ENCODE peak calls at places on chromosomes 11 and 22, in eight cellular contexts. T is prostate gland, P is H9, V is colonic mucosa, E is GM23248, L is lower lobe of right lung, O is DND-41, N is PC-3. S is an unnamed sample.

GRCh38 chr11:6755303-6755952 is 16.3 kb downstream of the OR2AG2 start:
- DNase-seq in T (no peak), L (no peak), V (peak; percentile 43), P (peak; percentile 41), E (peak; percentile 52), O (peak; percentile 53), N (peak; percentile 60), S (no peak)

GRCh38 chr11:58574851-58575250 is 805 bp downstream of the LPXN start:
- DNase-seq in P (no peak), V (no peak), N (peak; percentile 64), T (no peak), O (no peak), L (no peak), E (peak; percentile 88), S (no peak)

GRCh38 chr11:128878455-128878854 is 11.4 kb upstream of the KCNJ1 start:
- DNase-seq in E (no peak), P (no peak), L (no peak), T (no peak), V (no peak), O (no peak), N (no peak), S (no peak)

GRCh38 chr22:41146573-41146972 is 54.2 kb downstream of the EP300 start:
- DNase-seq in V (no peak), O (no peak), E (peak; percentile 10), P (no peak), T (no peak), N (no peak), L (no peak), S (no peak)

GRCh38 chr11:73323464-73323863 is 15.4 kb downstream of the ARHGEF17 start:
- DNase-seq in V (peak; percentile 59), O (no peak), N (no peak), L (peak; percentile 66), E (peak; percentile 87), P (peak; percentile 84), T (no peak), S (no peak)

GRCh38 chr11:70343631-70344030 is 54.7 kb upstream of the CTTN start:
- DNase-seq in E (no peak), N (no peak), P (no peak), O (no peak), V (no peak), T (no peak), L (no peak), S (no peak)

GRCh38 chr22:24938741-24939341 is 7.7 kb downstream of the LHFPL7 start:
- DNase-seq in E (peak; percentile 71), L (no peak), O (peak; percentile 31), N (peak; percentile 72), V (peak; percentile 48), T (peak; percentile 39), P (peak; percentile 55), S (no peak)

GRCh38 chr11:9001736-9002135 is 2.1 kb downstream of the NRIP3 start:
- DNase-seq in E (peak; percentile 96), P (no peak), T (no peak), L (no peak), V (no peak), N (peak; percentile 73), O (no peak), S (no peak)

GRCh38 chr11:79081441-79082124 is 359.2 kb downstream of the TENM4 start:
- DNase-seq in N (no peak), P (no peak), V (no peak), T (no peak), O (no peak), E (peak; percentile 8), L (no peak), S (no peak)

DNA sequence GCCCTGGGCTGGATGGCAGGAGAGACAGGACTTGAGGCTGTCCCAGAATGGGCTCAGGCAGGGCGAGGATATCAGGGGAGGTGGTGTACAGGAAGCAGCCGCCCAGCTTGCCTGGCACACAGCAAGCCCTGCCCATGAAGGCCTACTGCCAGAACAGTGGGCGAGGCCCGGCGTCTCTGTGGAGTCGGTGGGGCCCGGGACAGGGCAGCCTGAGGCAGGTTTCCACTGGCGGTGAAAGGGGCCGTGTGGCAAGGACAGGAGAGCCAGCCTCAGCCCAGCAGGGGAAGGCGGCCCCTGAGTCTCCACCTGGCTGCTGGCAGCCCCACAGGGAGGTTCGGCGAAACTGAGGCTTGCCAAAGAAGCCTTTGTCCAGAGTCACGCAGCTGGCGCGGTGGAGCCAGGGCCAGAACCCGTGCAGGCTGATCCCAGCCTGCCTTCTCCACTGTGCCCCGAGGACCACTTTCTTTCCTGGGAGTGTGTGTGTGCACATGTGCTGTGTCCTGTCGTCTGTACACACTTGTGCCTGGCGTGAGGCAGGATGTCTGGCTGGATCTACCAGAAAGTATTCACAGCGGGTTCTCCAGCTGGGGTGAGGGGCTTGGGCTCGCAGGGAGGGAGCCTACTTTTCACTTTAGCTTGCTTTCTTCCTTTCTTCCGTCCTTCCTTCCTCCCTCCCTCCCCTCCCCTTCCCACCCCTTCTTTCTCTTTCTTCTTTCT is 1.2 kb downstream of the TSPO start:
- DNase-seq in N (peak; percentile 68), V (peak; percentile 88), T (peak; percentile 80), O (peak; percentile 52), P (no peak), L (peak; percentile 91), E (peak; percentile 91), S (peak; percentile 47)
- H3K4me1 ChIP-seq in N (peaks cover 13% of the 10 kb centered on the region), V (peaks cover 5% of the 10 kb centered on the region), T (peaks cover 10% of the 10 kb centered on the region), O (peaks cover 19% of the 10 kb centered on the region), P (no peaks in the 10 kb centered on the region), L (peaks cover 47% of the 10 kb centered on the region), E (peaks cover 15% of the 10 kb centered on the region), S (peaks cover 16% of the 10 kb centered on the region)

GRCh38 chr11:19200410-19201201 is 1.2 kb downstream of the CSRP3 start:
- DNase-seq in T (no peak), P (no peak), O (no peak), N (peak; percentile 89), V (peak; percentile 37), E (peak; percentile 77), L (no peak), S (no peak)
- H3K27ac ChIP-seq in T (no peak overlapping the region), P (no peak overlapping the region), O (no peak overlapping the region), N (peak overlapping the region; percentile 49), V (no peak overlapping the region), E (no peak overlapping the region), L (no peak overlapping the region), S (no peak overlapping the region)

GRCh38 chr22:19763141-19764049 is 2.8 kb downstream of the TBX1 start:
- DNase-seq in T (no peak), V (no peak), P (no peak), L (no peak), E (no peak), O (no peak), N (no peak), S (no peak)
- H3K27me3 ChIP-seq in T (no peaks in the 10 kb centered on the region), V (peaks cover 86% of the 10 kb centered on the region), P (peaks cover 76% of the 10 kb centered on the region), L (peaks cover 91% of the 10 kb centered on the region), E (no peaks in the 10 kb centered on the region), O (peaks cover 9% of the 10 kb centered on the region), N (no peaks in the 10 kb centered on the region), S (peaks cover 43% of the 10 kb centered on the region)

DNA sequence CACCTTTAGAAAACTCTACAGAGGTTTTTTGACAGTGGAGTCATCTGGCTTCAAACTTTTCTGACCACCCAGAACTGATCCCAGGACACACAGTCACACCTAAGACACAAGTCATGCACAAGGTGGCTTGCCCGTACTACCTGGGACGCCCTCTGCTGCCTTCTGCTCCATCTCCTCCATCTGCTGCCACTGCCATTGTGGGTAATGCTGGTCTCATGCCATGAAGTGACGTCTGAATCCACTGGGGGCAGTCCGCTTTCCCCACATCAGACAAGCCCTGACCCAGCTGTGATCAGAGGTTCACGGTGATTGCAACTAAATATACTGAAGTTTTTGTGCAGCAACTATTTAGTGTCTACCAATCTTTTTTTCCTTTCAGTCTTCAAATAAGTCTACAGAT is 5.4 kb upstream of the NDUFS8 start:
- DNase-seq in O (no peak), L (no peak), V (no peak), P (no peak), E (no peak), N (no peak), T (no peak), S (no peak)
- H3K4me1 ChIP-seq in O (peaks cover 24% of the 10 kb centered on the region), L (peaks cover 16% of the 10 kb centered on the region), V (no peaks in the 10 kb centered on the region), P (no peaks in the 10 kb centered on the region), E (peaks cover 29% of the 10 kb centered on the region), N (peaks cover 42% of the 10 kb centered on the region), T (peaks cover 5% of the 10 kb centered on the region), S (peaks cover 5% of the 10 kb centered on the region)

DNA sequence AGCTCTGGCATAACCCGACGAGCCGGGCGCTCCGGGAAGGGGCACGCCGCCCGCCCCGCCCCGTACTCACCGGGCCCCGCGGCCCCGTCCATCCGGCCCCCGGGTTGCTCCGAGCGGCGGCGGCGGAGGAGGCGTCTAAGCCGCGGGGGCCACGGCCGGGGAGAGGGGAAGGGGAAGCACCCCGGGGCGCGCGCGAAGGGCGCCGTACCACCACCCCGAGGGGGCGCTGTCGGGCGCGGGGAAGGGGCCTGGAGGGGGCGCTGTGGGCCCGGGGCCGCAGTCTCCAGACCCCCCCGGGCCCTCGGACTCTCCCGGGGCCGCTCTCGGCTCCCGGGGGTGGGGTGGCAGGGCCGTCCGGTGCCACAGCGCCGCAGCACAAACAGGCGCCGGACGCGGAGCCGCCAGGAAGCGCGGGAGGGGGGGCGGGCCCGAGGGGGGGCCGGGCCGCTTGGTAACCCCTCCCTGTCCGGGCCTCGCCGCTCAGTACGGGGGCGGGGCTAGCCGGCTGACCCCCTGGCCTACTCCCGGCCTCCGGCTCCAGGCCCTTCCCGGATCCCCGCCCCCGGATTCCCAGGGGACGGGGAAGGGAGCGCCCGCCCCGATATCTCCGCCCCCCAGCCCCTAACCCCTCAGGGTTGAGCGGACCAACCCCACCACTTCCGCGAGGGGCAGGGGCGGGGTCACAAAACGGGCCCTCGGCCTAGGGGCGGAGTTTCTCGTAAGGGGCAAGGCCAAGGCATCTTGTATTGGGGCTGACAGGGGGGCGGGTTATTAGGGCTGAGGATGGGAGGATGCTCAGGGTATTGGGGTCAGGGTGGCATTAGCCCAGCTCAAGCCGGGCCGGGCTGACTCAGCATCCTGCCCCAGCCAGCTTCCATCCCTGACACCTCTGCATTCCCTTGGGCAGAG is at the start of the genes EML3 and ROM1:
- DNase-seq in O (peak; percentile 96), P (peak; percentile 97), N (peak; percentile 79), E (peak; percentile 87), V (peak; percentile 92), L (peak; percentile 92), T (peak; percentile 76), S (peak; percentile 74)
- H3K27ac ChIP-seq in O (peak within 1 kb of the TSS; percentile 86), P (no peak within 1 kb of the TSS), N (peak within 1 kb of the TSS; percentile 59), E (peak within 1 kb of the TSS; percentile 67), V (peak within 1 kb of the TSS; percentile 97), L (peak within 1 kb of the TSS; percentile 92), T (peak within 1 kb of the TSS; percentile 97), S (peak within 1 kb of the TSS; percentile 93)

DNA sequence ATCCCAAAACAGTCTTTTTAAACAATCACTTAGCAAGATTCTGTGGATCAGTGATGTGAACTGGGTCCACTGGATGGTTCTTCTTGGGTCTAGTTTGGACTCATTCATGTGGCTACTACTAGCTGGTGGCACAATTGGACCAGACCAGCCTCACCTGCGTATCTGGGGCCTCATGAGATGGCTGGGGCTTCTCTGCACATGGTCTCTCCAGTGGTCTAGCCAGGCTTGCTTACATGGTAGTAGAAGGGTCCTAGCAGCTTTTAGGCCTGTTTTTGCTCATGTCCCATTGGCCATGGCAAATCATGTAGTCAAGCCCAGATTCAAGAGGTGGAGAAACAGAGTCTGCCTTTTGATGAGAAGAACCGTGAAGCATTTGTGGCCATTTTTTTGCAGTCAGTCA is 94.0 kb downstream of the RRAS2 start:
- DNase-seq in V (no peak), P (no peak), E (no peak), N (no peak), L (no peak), T (no peak), O (no peak), S (no peak)
- H3K27me3 ChIP-seq in V (no peaks in the 10 kb centered on the region), P (no peaks in the 10 kb centered on the region), E (no peaks in the 10 kb centered on the region), N (no peaks in the 10 kb centered on the region), L (no peaks in the 10 kb centered on the region), T (no peaks in the 10 kb centered on the region), O (no peaks in the 10 kb centered on the region), S (no peaks in the 10 kb centered on the region)

S was measured in effector memory CD4-positive, alpha-beta T cell.